ENCODE peak calls at places on chromosomes 5 and 9, in four cellular contexts. One of them, this sample, is unnamed.

GRCh38 chr5:14574891-14575496 is 6.6 kb upstream of the OTULINL start:
- DNase-seq in iris pigment epithelial cell: no peak
- DNase-seq in glutamatergic neuron: no peak
- DNase-seq in GF-D8: no peak
- DNase-seq in this sample: no peak

GRCh38 chr9:84583866-84584265 is 85.7 kb upstream of the NTRK2 start:
- DNase-seq in iris pigment epithelial cell: no peak
- DNase-seq in glutamatergic neuron: no peak
- DNase-seq in GF-D8: no peak
- DNase-seq in this sample: no peak

GRCh38 chr9:14661421-14662059 is 31.7 kb downstream of the ZDHHC21 start:
- DNase-seq in iris pigment epithelial cell: peak; percentile 34
- DNase-seq in glutamatergic neuron: no peak
- DNase-seq in GF-D8: no peak
- DNase-seq in this sample: no peak

GRCh38 chr9:107087256-107087655 is 195.8 kb upstream of the RAD23B start:
- DNase-seq in iris pigment epithelial cell: no peak
- DNase-seq in glutamatergic neuron: no peak
- DNase-seq in GF-D8: no peak
- DNase-seq in this sample: no peak

GRCh38 chr5:89097103-89097502 is 214.1 kb upstream of the MEF2C start:
- DNase-seq in iris pigment epithelial cell: no peak
- DNase-seq in glutamatergic neuron: no peak
- DNase-seq in GF-D8: no peak
- DNase-seq in this sample: no peak

GRCh38 chr5:62690421-62690820 is 111.8 kb downstream of the LRRC70 start:
- DNase-seq in iris pigment epithelial cell: no peak
- DNase-seq in glutamatergic neuron: no peak
- DNase-seq in GF-D8: no peak
- DNase-seq in this sample: no peak

GRCh38 chr5:160473736-160474483 is 52.3 kb downstream of the PTTG1 start:
- DNase-seq in iris pigment epithelial cell: no peak
- DNase-seq in glutamatergic neuron: no peak
- DNase-seq in GF-D8: no peak
- DNase-seq in this sample: no peak

GRCh38 chr5:28710360-28710759 is 1672.0 kb upstream of the CDH9 start:
- DNase-seq in iris pigment epithelial cell: no peak
- DNase-seq in glutamatergic neuron: no peak
- DNase-seq in GF-D8: no peak
- DNase-seq in this sample: no peak

GRCh38 chr5:10699987-10700386 is 61.0 kb downstream of the DAP start:
- DNase-seq in iris pigment epithelial cell: no peak
- DNase-seq in glutamatergic neuron: no peak
- DNase-seq in GF-D8: no peak
- DNase-seq in this sample: no peak